ENCODE peak calls at places on chromosomes 4 and X, in four cellular contexts. One of them, this sample, is unnamed.

GRCh38 chr4:168864831-168865541 is 145.1 kb downstream of the CBR4 start:
- DNase-seq in K562: no peak
- DNase-seq in HepG2: no peak
- DNase-seq in WTC11: peak
- DNase-seq in this sample: no peak

GRCh38 chrX:153824348-153824747 is 6.0 kb downstream of the PDZD4 start:
- DNase-seq in WTC11: no peak
- DNase-seq in K562: no peak
- DNase-seq in HepG2: no peak
- DNase-seq in this sample: no peak

GRCh38 chr4:78863254-78863869 is 75.9 kb downstream of the PAQR3 start:
- DNase-seq in K562: no peak
- DNase-seq in WTC11: no peak
- DNase-seq in HepG2: no peak
- DNase-seq in this sample: no peak

GRCh38 chr4:40842318-40842717 is 92.6 kb downstream of the NSUN7 start:
- DNase-seq in HepG2: no peak
- DNase-seq in WTC11: no peak
- DNase-seq in K562: no peak
- DNase-seq in this sample: no peak

GRCh38 chr4:133593764-133594163 is 444.7 kb downstream of the PCDH10 start:
- DNase-seq in WTC11: no peak
- DNase-seq in K562: no peak
- DNase-seq in HepG2: no peak
- DNase-seq in this sample: no peak

GRCh38 chr4:134905061-134905460 is 703.5 kb upstream of the PABPC4L start:
- DNase-seq in HepG2: no peak
- DNase-seq in WTC11: no peak
- DNase-seq in K562: no peak
- DNase-seq in this sample: no peak

GRCh38 chrX:141375011-141375730 is 132.9 kb upstream of the SPANXC start:
- DNase-seq in HepG2: no peak
- DNase-seq in K562: no peak
- DNase-seq in WTC11: no peak
- DNase-seq in this sample: no peak

GRCh38 chr4:126753592-126753991 is 879.2 kb upstream of the INTU start:
- DNase-seq in WTC11: no peak
- DNase-seq in K562: no peak
- DNase-seq in HepG2: no peak
- DNase-seq in this sample: no peak

GRCh38 chr4:85613901-85614300 is 139.0 kb downstream of the ARHGAP24 start:
- DNase-seq in HepG2: no peak
- DNase-seq in WTC11: no peak
- DNase-seq in K562: no peak
- DNase-seq in this sample: no peak

GRCh38 chr4:87956501-87956900 is 19.0 kb upstream of the SPP1 start:
- DNase-seq in K562: no peak
- DNase-seq in HepG2: no peak
- DNase-seq in WTC11: no peak
- DNase-seq in this sample: no peak

GRCh38 chrX:109880629-109881028 is 122.3 kb upstream of the TMEM164 start:
- DNase-seq in WTC11: no peak
- DNase-seq in HepG2: peak
- DNase-seq in K562: no peak
- DNase-seq in this sample: no peak

DNA sequence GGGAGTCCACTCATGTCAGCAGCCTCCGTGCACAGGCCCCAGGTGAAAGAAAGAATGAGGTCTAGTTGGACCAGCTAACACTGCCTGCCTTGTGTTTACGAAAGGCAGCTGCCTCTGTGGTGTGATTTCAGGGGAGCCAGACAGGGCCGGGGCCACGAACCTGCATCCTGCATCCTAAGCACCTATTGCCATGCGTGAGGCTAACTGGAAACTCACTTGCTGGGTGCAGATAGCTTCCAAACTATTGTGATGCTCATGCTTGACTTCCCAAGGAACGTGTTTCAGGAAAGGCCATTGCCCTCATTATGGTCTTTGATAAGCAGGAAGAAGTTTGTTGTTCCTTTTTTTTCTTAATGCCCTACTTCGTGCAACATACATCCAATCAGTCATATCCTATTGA is 2.3 kb upstream of the IRF2 start:
- DNase-seq in K562: no peak
- DNase-seq in HepG2: no peak
- DNase-seq in WTC11: no peak
- DNase-seq in this sample: no peak
- TF ChIP-seq ELF4 in K562: no peak
- TF ChIP-seq ELF4 in HepG2: no peak
- TF ChIP-seq ELF4 in WTC11: no peak
- TF ChIP-seq ELF4 in this sample: no peak

DNA sequence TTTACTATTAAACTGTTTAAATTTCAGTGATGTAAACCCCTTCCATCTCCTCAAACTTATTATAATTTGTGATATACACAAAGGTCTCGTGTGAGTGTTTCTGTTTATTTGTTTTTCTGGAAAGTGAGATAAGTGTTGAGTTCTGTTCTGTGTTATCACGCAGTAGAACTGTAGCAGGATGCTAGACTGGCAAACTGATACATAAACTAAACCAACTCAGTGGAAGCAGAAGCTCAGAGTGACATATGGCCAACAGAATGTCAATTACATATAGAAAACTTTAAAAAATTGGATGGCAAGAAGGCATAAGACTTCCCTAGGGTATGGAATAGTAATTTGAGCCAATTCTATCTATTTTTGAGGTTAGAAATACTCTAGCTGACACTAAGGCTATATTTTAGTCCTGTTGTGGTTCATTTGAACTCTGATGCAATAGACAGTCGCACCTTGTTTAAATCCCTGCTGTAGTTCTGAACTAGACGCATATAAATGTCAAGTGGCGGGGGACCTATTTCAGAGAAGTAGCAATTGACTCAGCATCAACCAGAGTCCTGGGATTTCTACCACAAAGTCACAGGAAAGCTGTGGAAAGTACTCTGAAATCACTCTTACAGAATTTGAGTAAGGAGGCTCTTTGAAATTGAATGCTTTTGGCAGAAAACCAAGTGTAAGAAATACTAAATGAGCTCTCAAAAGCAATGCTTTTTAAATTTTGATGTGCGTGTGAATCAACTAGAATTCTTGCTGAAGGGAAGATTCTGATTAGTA is 294.4 kb downstream of the INPP4B start:
- DNase-seq in WTC11: no peak
- DNase-seq in K562: no peak
- DNase-seq in HepG2: no peak
- DNase-seq in this sample: no peak
- TF ChIP-seq ELF4 in WTC11: no peak
- TF ChIP-seq ELF4 in K562: no peak
- TF ChIP-seq ELF4 in HepG2: no peak
- TF ChIP-seq ELF4 in this sample: no peak

GRCh38 chr4:82044141-82044993 is 329.4 kb downstream of the HNRNPD start:
- DNase-seq in WTC11: peak
- DNase-seq in K562: peak
- DNase-seq in HepG2: no peak
- DNase-seq in this sample: peak
- TF ChIP-seq ELF4 in WTC11: no peak
- TF ChIP-seq ELF4 in K562: no peak
- TF ChIP-seq ELF4 in HepG2: no peak
- TF ChIP-seq ELF4 in this sample: no peak

DNA sequence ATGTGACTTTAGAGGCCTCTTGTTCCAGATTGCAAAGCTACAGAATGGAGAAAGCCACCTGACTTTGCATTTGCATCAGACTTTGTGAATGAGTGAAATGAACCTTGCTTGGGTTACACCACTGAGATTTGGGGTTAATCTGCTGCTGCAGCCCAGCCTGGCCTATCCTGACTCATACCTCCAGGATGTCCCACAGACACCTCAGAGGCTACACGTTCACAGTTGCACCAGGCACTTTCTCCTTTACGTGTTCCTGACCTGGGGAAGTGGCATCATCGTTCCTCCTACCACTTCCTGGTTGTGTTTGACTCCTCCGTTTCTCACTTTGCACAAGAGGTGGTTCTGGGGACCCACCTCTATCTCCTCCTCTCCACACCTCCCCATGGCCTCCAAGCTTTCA is 9.2 kb upstream of the SORCS2 start:
- DNase-seq in WTC11: no peak
- DNase-seq in HepG2: no peak
- DNase-seq in K562: no peak
- DNase-seq in this sample: no peak
- TF ChIP-seq ELF4 in WTC11: no peak
- TF ChIP-seq ELF4 in HepG2: no peak
- TF ChIP-seq ELF4 in K562: no peak
- TF ChIP-seq ELF4 in this sample: no peak

This sample was measured in HEK293T.